ENCODE peak calls at places on chromosome X, in nine cellular contexts. F is mucosa of descending colon, P is A673, J is NCI-H345, K is amniotic stem cell, C is NCI-H1092 treated with DMSO at 0.1 percent for 48 hours, S is sciatic nerve, X is progenitor cell of endocrine pancreas, W is AG09319. Z is an unnamed sample.

GRCh38 chrX:152641996-152642395 is 4.3 kb downstream of the GABRQ start:
- DNase-seq in F (no peak), P (peak), J (no peak), K (no peak), C (no peak), S (no peak), X (no peak), W (no peak), Z (no peak)

GRCh38 chrX:68941385-68941952 is 112.6 kb downstream of the EFNB1 start:
- DNase-seq in F (no peak), P (no peak), J (no peak), K (no peak), C (no peak), S (no peak), X (peak), W (no peak), Z (no peak)

GRCh38 chrX:148530464-148531077 is 30.2 kb downstream of the AFF2 start:
- DNase-seq in F (no peak), P (peak), J (no peak), K (no peak), C (no peak), S (no peak), X (no peak), W (no peak), Z (no peak)

GRCh38 chrX:72100824-72101351 is 30.8 kb downstream of the RTL5 start:
- DNase-seq in F (peak), P (no peak), J (no peak), K (no peak), C (no peak), S (no peak), X (no peak), W (no peak), Z (no peak)

GRCh38 chrX:30653415-30654131 is at the start of gene GK:
- DNase-seq in F (no peak), P (peak), J (peak), K (no peak), C (peak), S (peak), X (no peak), W (no peak), Z (no peak)

GRCh38 chrX:45859407-45859806 is 658.7 kb upstream of the DIPK2B start:
- DNase-seq in F (no peak), P (no peak), J (no peak), K (no peak), C (no peak), S (no peak), X (no peak), W (no peak), Z (no peak)

GRCh38 chrX:150506486-150506885 is 61.9 kb upstream of the MTM1 start:
- DNase-seq in F (no peak), P (no peak), J (no peak), K (no peak), C (no peak), S (no peak), X (no peak), W (no peak), Z (no peak)

GRCh38 chrX:49174723-49175122 is 3.0 kb downstream of the PLP2 start:
- DNase-seq in F (no peak), P (peak), J (no peak), K (no peak), C (no peak), S (no peak), X (no peak), W (no peak), Z (no peak)

GRCh38 chrX:118823263-118824172 is at the start of gene ZCCHC12:
- DNase-seq in F (no peak), P (peak), J (peak), K (no peak), C (peak), S (peak), X (peak), W (no peak), Z (no peak)

GRCh38 chrX:107610667-107611066 is 17.6 kb upstream of the PRPS1 start:
- DNase-seq in F (no peak), P (no peak), J (no peak), K (no peak), C (no peak), S (no peak), X (no peak), W (no peak), Z (no peak)

GRCh38 chrX:154735695-154736393 is 15.0 kb downstream of the GAB3 start:
- DNase-seq in F (no peak), P (no peak), J (no peak), K (peak), C (no peak), S (no peak), X (no peak), W (no peak), Z (no peak)

GRCh38 chrX:101203782-101204351 is 15.7 kb upstream of the DRP2 start:
- DNase-seq in F (no peak), P (no peak), J (no peak), K (no peak), C (no peak), S (no peak), X (no peak), W (no peak), Z (no peak)

GRCh38 chrX:14913241-14913640 is 40.0 kb downstream of the MOSPD2 start:
- DNase-seq in F (no peak), P (no peak), J (no peak), K (no peak), C (no peak), S (no peak), X (no peak), W (no peak), Z (no peak)

GRCh38 chrX:283115-283845 is 2.1 kb downstream of the PLCXD1 start:
- DNase-seq in F (peak), P (peak), J (no peak), K (no peak), C (no peak), S (peak), X (peak), W (peak), Z (peak)

GRCh38 chrX:148024425-148025148 is 43.5 kb downstream of the FMR1NB start:
- DNase-seq in F (no peak), P (no peak), J (no peak), K (no peak), C (no peak), S (no peak), X (no peak), W (no peak), Z (no peak)